ENCODE peak calls at places on chromosomes 1 and 21, in nine cellular contexts. One of them, this sample, is unnamed.
A peak's percentile ranks its signal among the peaks of the same experiment; 100 is the strongest.

GRCh38 chr1:230537456-230537855 is 104.8 kb upstream of the COG2 start:
- DNase-seq in tibial nerve: no peak
- DNase-seq in HepG2: no peak
- DNase-seq in testis: no peak
- DNase-seq in vagina: no peak
- DNase-seq in stomach: no peak
- DNase-seq in K562: no peak
- DNase-seq in uterus: no peak
- DNase-seq in H1: peak; percentile 82
- DNase-seq in this sample: no peak

GRCh38 chr1:203324103-203325003 is 19.0 kb downstream of the BTG2 start:
- DNase-seq in vagina: no peak
- DNase-seq in stomach: no peak
- DNase-seq in HepG2: no peak
- DNase-seq in tibial nerve: no peak
- DNase-seq in K562: no peak
- DNase-seq in testis: no peak
- DNase-seq in H1: no peak
- DNase-seq in uterus: no peak
- DNase-seq in this sample: no peak

GRCh38 chr21:36732217-36732616 is 33.3 kb downstream of the SIM2 start:
- DNase-seq in HepG2: no peak
- DNase-seq in stomach: no peak
- DNase-seq in K562: no peak
- DNase-seq in H1: no peak
- DNase-seq in testis: no peak
- DNase-seq in uterus: no peak
- DNase-seq in tibial nerve: no peak
- DNase-seq in vagina: no peak
- DNase-seq in this sample: no peak

GRCh38 chr1:110211503-110212164 is 1.5 kb downstream of the KCNC4 start:
- DNase-seq in stomach: no peak
- DNase-seq in tibial nerve: no peak
- DNase-seq in H1: peak; percentile 58
- DNase-seq in uterus: no peak
- DNase-seq in testis: peak; percentile 26
- DNase-seq in HepG2: no peak
- DNase-seq in vagina: no peak
- DNase-seq in K562: no peak
- DNase-seq in this sample: no peak

GRCh38 chr1:198123146-198123545 is 33.7 kb upstream of the NEK7 start:
- DNase-seq in uterus: no peak
- DNase-seq in testis: no peak
- DNase-seq in stomach: no peak
- DNase-seq in HepG2: no peak
- DNase-seq in H1: no peak
- DNase-seq in vagina: no peak
- DNase-seq in tibial nerve: no peak
- DNase-seq in K562: no peak
- DNase-seq in this sample: no peak

GRCh38 chr1:38270241-38270871 is 223.8 kb upstream of the POU3F1 start:
- DNase-seq in stomach: no peak
- DNase-seq in HepG2: no peak
- DNase-seq in K562: no peak
- DNase-seq in H1: peak; percentile 76
- DNase-seq in tibial nerve: no peak
- DNase-seq in uterus: no peak
- DNase-seq in testis: no peak
- DNase-seq in vagina: no peak
- DNase-seq in this sample: no peak

GRCh38 chr21:42379425-42380215 is 13.3 kb upstream of the TFF1 start:
- DNase-seq in testis: no peak
- DNase-seq in uterus: no peak
- DNase-seq in tibial nerve: no peak
- DNase-seq in stomach: no peak
- DNase-seq in K562: no peak
- DNase-seq in H1: no peak
- DNase-seq in vagina: no peak
- DNase-seq in HepG2: no peak
- DNase-seq in this sample: no peak

GRCh38 chr1:6157132-6157527 is 23.0 kb downstream of the CHD5 start:
- DNase-seq in H1: no peak
- DNase-seq in stomach: no peak
- DNase-seq in testis: no peak
- DNase-seq in K562: no peak
- DNase-seq in tibial nerve: no peak
- DNase-seq in uterus: no peak
- DNase-seq in vagina: no peak
- DNase-seq in HepG2: no peak
- DNase-seq in this sample: no peak

GRCh38 chr1:217191441-217191840 is 439.4 kb downstream of the GPATCH2 start:
- DNase-seq in H1: no peak
- DNase-seq in vagina: no peak
- DNase-seq in stomach: no peak
- DNase-seq in HepG2: no peak
- DNase-seq in uterus: no peak
- DNase-seq in tibial nerve: no peak
- DNase-seq in K562: no peak
- DNase-seq in testis: no peak
- DNase-seq in this sample: no peak

GRCh38 chr1:39762550-39763540 is 8.3 kb downstream of the OXCT2 start:
- DNase-seq in HepG2: no peak
- DNase-seq in testis: no peak
- DNase-seq in H1: no peak
- DNase-seq in K562: no peak
- DNase-seq in tibial nerve: no peak
- DNase-seq in uterus: no peak
- DNase-seq in vagina: no peak
- DNase-seq in stomach: no peak
- DNase-seq in this sample: no peak
- TF ChIP-seq POLR2A in HepG2: no peak
- TF ChIP-seq POLR2A in testis: no peak
- TF ChIP-seq POLR2A in H1: no peak
- TF ChIP-seq POLR2A in K562: no peak
- TF ChIP-seq POLR2A in tibial nerve: no peak
- TF ChIP-seq POLR2A in uterus: no peak
- TF ChIP-seq POLR2A in vagina: no peak
- TF ChIP-seq POLR2A in stomach: no peak
- TF ChIP-seq POLR2A in this sample: no peak

DNA sequence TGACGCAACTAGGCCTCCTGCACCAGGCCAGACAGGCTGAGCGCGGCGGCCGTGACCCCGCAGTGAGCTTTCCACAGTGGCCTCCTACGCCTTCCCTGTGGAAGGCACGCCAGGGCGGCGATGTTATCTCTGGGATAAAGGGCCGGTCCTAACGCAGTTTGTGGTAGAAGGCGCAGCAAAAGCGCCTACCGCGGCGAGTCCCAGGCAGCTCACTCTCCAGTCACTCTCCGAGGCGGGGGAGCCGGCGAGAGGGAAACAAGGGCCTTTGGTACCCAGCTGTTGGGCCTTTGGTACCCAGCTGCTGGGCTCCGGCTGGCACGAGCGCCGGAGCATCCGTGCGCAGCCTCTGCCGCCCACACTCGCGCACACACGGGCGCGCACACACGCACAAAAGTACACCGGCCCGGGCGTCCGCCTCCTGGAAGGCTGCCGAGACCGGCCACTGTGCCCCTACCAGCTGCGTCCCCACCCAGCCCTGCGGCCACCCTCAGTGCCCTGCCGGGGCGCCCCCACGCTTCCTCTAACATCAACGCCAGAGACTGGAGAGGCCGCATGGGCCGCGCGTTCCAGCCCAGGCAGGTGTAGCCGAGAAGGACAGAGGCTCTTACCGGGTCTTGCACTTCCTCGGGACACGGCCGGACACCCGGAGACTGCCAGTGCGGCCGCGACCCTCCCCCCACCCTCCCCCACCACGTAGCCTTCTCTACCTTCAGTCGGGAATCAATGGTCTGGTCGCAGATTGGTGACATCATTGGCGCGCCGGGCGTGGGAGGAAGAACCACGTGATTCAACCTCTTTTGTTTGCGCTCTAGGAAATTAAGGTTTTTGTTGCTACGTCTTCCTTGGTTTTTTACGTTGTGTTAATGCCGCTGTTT is 19.5 kb upstream of the ADAR start:
- DNase-seq in stomach: peak; percentile 92
- DNase-seq in testis: peak; percentile 95
- DNase-seq in uterus: peak; percentile 87
- DNase-seq in HepG2: peak; percentile 84
- DNase-seq in vagina: peak; percentile 87
- DNase-seq in H1: peak; percentile 97
- DNase-seq in K562: peak; percentile 80
- DNase-seq in tibial nerve: peak; percentile 82
- DNase-seq in this sample: peak; percentile 31
- TF ChIP-seq POLR2A in stomach: no peak
- TF ChIP-seq POLR2A in testis: no peak
- TF ChIP-seq POLR2A in uterus: no peak
- TF ChIP-seq POLR2A in HepG2: peak; percentile 58
- TF ChIP-seq POLR2A in vagina: no peak
- TF ChIP-seq POLR2A in H1: peak; percentile 59
- TF ChIP-seq POLR2A in K562: peak; percentile 75
- TF ChIP-seq POLR2A in tibial nerve: no peak
- TF ChIP-seq POLR2A in this sample: no peak

GRCh38 chr1:3954391-3955160 is 54.5 kb upstream of the C1orf174 start:
- DNase-seq in K562: no peak
- DNase-seq in stomach: no peak
- DNase-seq in uterus: no peak
- DNase-seq in vagina: no peak
- DNase-seq in tibial nerve: no peak
- DNase-seq in HepG2: no peak
- DNase-seq in testis: no peak
- DNase-seq in H1: no peak
- DNase-seq in this sample: no peak
- TF ChIP-seq POLR2A in K562: no peak
- TF ChIP-seq POLR2A in stomach: no peak
- TF ChIP-seq POLR2A in uterus: no peak
- TF ChIP-seq POLR2A in vagina: no peak
- TF ChIP-seq POLR2A in tibial nerve: no peak
- TF ChIP-seq POLR2A in HepG2: no peak
- TF ChIP-seq POLR2A in testis: no peak
- TF ChIP-seq POLR2A in H1: no peak
- TF ChIP-seq POLR2A in this sample: no peak

GRCh38 chr1:62799688-62800087 is 15.8 kb downstream of the ATG4C start:
- DNase-seq in vagina: no peak
- DNase-seq in uterus: no peak
- DNase-seq in stomach: no peak
- DNase-seq in testis: no peak
- DNase-seq in HepG2: no peak
- DNase-seq in tibial nerve: no peak
- DNase-seq in K562: no peak
- DNase-seq in H1: no peak
- DNase-seq in this sample: no peak

GRCh38 chr1:62800274-62800673 is 16.3 kb downstream of the ATG4C start:
- DNase-seq in HepG2: no peak
- DNase-seq in stomach: no peak
- DNase-seq in vagina: no peak
- DNase-seq in tibial nerve: no peak
- DNase-seq in uterus: no peak
- DNase-seq in testis: no peak
- DNase-seq in H1: no peak
- DNase-seq in K562: no peak
- DNase-seq in this sample: no peak

GRCh38 chr1:62796151-62796680 is 12.3 kb downstream of the ATG4C start:
- DNase-seq in stomach: no peak
- DNase-seq in H1: no peak
- DNase-seq in vagina: no peak
- DNase-seq in HepG2: no peak
- DNase-seq in K562: no peak
- DNase-seq in uterus: no peak
- DNase-seq in testis: no peak
- DNase-seq in tibial nerve: no peak
- DNase-seq in this sample: no peak

DNA sequence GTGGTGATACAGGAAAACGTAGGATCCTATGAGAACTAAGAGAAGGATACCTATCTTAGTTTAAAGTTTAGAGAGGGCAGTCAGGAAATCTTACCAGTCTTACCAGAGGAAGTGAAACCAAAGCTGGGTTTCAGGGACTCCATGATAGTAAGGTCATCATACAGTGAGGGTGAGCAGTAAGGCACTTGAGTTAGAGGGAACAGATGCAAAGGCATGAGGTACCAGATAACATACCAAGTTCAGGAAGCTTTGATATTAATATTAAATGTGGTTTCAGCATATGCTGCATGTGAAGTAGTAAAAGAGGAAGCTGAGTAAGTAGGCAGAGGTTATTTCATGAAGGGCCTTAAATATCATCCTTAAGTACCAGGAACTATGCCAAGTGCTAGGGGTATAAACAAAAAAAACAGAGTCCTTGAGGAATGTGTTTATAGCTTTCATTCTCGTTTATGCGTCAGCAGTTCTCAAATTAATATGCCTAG is 16.9 kb downstream of the ATG4C start:
- DNase-seq in H1: no peak
- DNase-seq in tibial nerve: no peak
- DNase-seq in stomach: no peak
- DNase-seq in K562: no peak
- DNase-seq in HepG2: no peak
- DNase-seq in vagina: no peak
- DNase-seq in uterus: no peak
- DNase-seq in testis: no peak
- DNase-seq in this sample: no peak
- TF ChIP-seq POLR2A in H1: no peak
- TF ChIP-seq POLR2A in tibial nerve: no peak
- TF ChIP-seq POLR2A in stomach: no peak
- TF ChIP-seq POLR2A in K562: no peak
- TF ChIP-seq POLR2A in HepG2: no peak
- TF ChIP-seq POLR2A in vagina: no peak
- TF ChIP-seq POLR2A in uterus: no peak
- TF ChIP-seq POLR2A in testis: no peak
- TF ChIP-seq POLR2A in this sample: no peak

DNA sequence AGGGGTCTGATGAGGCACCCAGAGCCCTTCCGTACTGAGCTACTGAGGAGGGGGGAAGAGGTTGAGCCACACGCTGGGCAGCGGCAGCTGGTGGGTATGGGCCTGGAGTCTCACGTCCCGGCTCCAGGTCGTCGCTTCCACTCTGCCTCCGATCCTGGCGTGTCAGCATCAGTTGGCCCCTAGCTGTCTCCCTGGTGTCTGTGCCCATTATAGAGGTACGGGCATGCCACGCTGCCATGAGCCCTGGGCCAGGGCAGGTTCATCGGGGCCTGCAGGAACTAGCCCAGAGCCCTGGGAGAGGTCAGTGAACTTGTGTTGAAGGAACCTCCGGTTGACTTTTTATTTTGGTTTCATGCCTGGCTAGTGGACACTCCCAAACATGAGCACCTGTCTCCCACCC is 18.2 kb downstream of the COQ8A start:
- DNase-seq in uterus: no peak
- DNase-seq in HepG2: no peak
- DNase-seq in tibial nerve: no peak
- DNase-seq in testis: no peak
- DNase-seq in vagina: no peak
- DNase-seq in K562: no peak
- DNase-seq in H1: no peak
- DNase-seq in stomach: no peak
- DNase-seq in this sample: no peak
- TF ChIP-seq POLR2A in uterus: no peak
- TF ChIP-seq POLR2A in HepG2: no peak
- TF ChIP-seq POLR2A in tibial nerve: no peak
- TF ChIP-seq POLR2A in testis: no peak
- TF ChIP-seq POLR2A in vagina: no peak
- TF ChIP-seq POLR2A in K562: no peak
- TF ChIP-seq POLR2A in H1: no peak
- TF ChIP-seq POLR2A in stomach: no peak
- TF ChIP-seq POLR2A in this sample: no peak

This sample was measured in esophagus squamous epithelium.